ENCODE peak calls at places on chromosomes 11 and 22, in four cellular contexts. R is NCI-H1436 treated with DMSO at 0.1 percent for 48 hours, X is stromal cell of bone marrow, G is HTR-8/SVneo. S is an unnamed sample.
A peak's percentile ranks its signal among the peaks of the same experiment; 100 is the strongest.

GRCh38 chr11:61002598-61002997 is 31.1 kb downstream of the CD6 start:
- DNase-seq in X (no peak), G (no peak), R (no peak), S (no peak)

GRCh38 chr11:69907611-69908010 is 88.4 kb upstream of the FGF3 start:
- DNase-seq in R (no peak), X (no peak), G (no peak), S (no peak)

GRCh38 chr22:30380011-30380410 is 7.2 kb downstream of the RNF215 start:
- DNase-seq in G (no peak), X (no peak), R (no peak), S (no peak)

GRCh38 chr11:76025068-76025467 is 181.2 kb downstream of the WNT11 start:
- DNase-seq in R (no peak), X (peak; percentile 56), G (peak; percentile 28), S (peak; percentile 79)

GRCh38 chr11:33268945-33269567 is 11.9 kb downstream of the HIPK3 start:
- DNase-seq in R (no peak), G (no peak), X (no peak), S (no peak)

GRCh38 chr11:8871283-8871775 is 39.7 kb upstream of the AKIP1 start:
- DNase-seq in X (peak; percentile 92), R (no peak), G (peak; percentile 85), S (peak; percentile 87)

GRCh38 chr22:22877523-22878210 is 9.9 kb upstream of the IGLL5 start:
- DNase-seq in R (no peak), X (peak; percentile 41), G (peak; percentile 26), S (peak; percentile 11)

GRCh38 chr11:12784987-12785386 is 110.8 kb downstream of the TEAD1 start:
- DNase-seq in G (no peak), R (no peak), X (no peak), S (no peak)

GRCh38 chr11:119093951-119094815 is 7.5 kb downstream of the DPAGT1 start:
- DNase-seq in R (no peak), G (no peak), X (peak; percentile 12), S (no peak)

GRCh38 chr22:47034905-47035419 is 272.5 kb downstream of the TBC1D22A start:
- DNase-seq in R (no peak), X (no peak), G (no peak), S (no peak)